ENCODE peak calls at places on chromosomes 1 and 21, in eight cellular contexts. H is fibroblast of lung, Y is pancreas, K is esophagus squamous epithelium, B is fibroblast of mammary gland, L is endodermal cell, G is ovary, A is brain microvascular endothelial cell. W is an unnamed sample.

GRCh38 chr1:11528636-11529121 is 49.7 kb downstream of the DISP3 start:
- DNase-seq in H (no peak), Y (no peak), K (no peak), B (no peak), L (peak), G (no peak), A (no peak), W (no peak)

GRCh38 chr21:43758811-43759210 is 17.3 kb downstream of the CSTB start:
- DNase-seq in H (no peak), Y (no peak), K (no peak), B (no peak), L (no peak), G (no peak), A (no peak), W (no peak)

GRCh38 chr1:216325946-216326345 is 97.3 kb downstream of the USH2A start:
- DNase-seq in H (no peak), Y (no peak), K (no peak), B (no peak), L (no peak), G (no peak), A (no peak), W (no peak)

GRCh38 chr1:89688607-89689006 is 55.7 kb downstream of the LRRC8C start:
- DNase-seq in H (no peak), Y (no peak), K (no peak), B (peak), L (no peak), G (no peak), A (no peak), W (no peak)

GRCh38 chr21:46459356-46460112 is 843 bp downstream of the DIP2A start:
- DNase-seq in H (peak), Y (peak), K (no peak), B (peak), L (peak), G (peak), A (peak), W (no peak)

GRCh38 chr21:37862536-37862935 is 53.7 kb downstream of the KCNJ6 start:
- DNase-seq in H (peak), Y (no peak), K (no peak), B (no peak), L (peak), G (no peak), A (peak), W (no peak)

GRCh38 chr1:19427087-19427781 is 58.1 kb downstream of the CAPZB start:
- DNase-seq in H (peak), Y (no peak), K (no peak), B (peak), L (no peak), G (peak), A (no peak), W (no peak)

GRCh38 chr1:108113496-108113895 is 86.6 kb downstream of the SLC25A24 start:
- DNase-seq in H (no peak), Y (no peak), K (no peak), B (no peak), L (no peak), G (no peak), A (no peak), W (no peak)

GRCh38 chr1:158793604-158794003 is 12.6 kb upstream of the OR6N2 start:
- DNase-seq in H (no peak), Y (no peak), K (no peak), B (no peak), L (peak), G (no peak), A (no peak), W (no peak)

GRCh38 chr21:15549671-15550070 is 180.1 kb upstream of the USP25 start:
- DNase-seq in H (no peak), Y (no peak), K (no peak), B (no peak), L (peak), G (no peak), A (peak), W (no peak)

GRCh38 chr1:75134939-75135828 is 996 bp downstream of the LHX8 start:
- DNase-seq in H (peak), Y (no peak), K (no peak), B (no peak), L (peak), G (no peak), A (no peak), W (no peak)

GRCh38 chr1:203519053-203519770 is 25.3 kb downstream of the OPTC start:
- DNase-seq in H (no peak), Y (no peak), K (no peak), B (no peak), L (peak), G (no peak), A (no peak), W (no peak)

GRCh38 chr1:203519896-203520295 is 25.9 kb downstream of the OPTC start:
- DNase-seq in H (no peak), Y (no peak), K (no peak), B (no peak), L (no peak), G (no peak), A (no peak), W (no peak)

GRCh38 chr1:203516906-203517305 is 23.0 kb downstream of the OPTC start:
- DNase-seq in H (no peak), Y (no peak), K (no peak), B (no peak), L (peak), G (no peak), A (no peak), W (no peak)

GRCh38 chr1:203517426-203517974 is 23.5 kb downstream of the OPTC start:
- DNase-seq in H (no peak), Y (no peak), K (no peak), B (no peak), L (peak), G (no peak), A (no peak), W (no peak)

DNA sequence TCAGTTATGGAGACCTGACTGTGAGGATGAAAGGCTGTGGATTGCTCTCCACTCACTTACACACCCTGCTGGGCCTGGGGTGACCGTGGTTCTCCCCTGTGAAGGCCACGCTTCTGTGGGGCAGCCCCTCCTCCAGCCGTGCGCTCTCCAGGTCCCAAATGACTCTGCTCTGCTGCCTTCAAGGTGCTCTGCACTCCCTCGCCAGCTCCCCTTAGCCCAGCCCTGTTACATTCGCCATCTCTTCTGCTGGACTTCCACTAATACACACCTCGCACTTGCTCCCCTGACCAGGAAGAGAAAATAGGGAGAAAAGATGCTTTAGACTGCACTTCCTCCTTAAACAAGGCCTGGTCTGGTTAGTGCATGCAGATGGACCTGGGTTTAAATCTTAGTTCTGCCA is 24.6 kb downstream of the OPTC start:
- DNase-seq in H (no peak), Y (no peak), K (no peak), B (no peak), L (peak), G (no peak), A (no peak), W (no peak)
- H3K4me3 ChIP-seq in H (no peak), Y (no peak), K (no peak), B (no peak), L (no peak), G (no peak), A (no peak), W (no peak)

GRCh38 chr1:114764689-114765088 is 6.9 kb upstream of the CSDE1 start:
- DNase-seq in H (no peak), Y (no peak), K (no peak), B (no peak), L (no peak), G (no peak), A (no peak), W (no peak)
- TF ChIP-seq CTCF in H (no peak), Y (no peak), K (no peak), B (peak), L (peak), G (no peak), A (peak), W (no peak)

GRCh38 chr1:71587961-71588360 is 507.1 kb upstream of the ZRANB2 start:
- DNase-seq in H (peak), Y (no peak), K (no peak), B (peak), L (no peak), G (no peak), A (no peak), W (peak)
- H3K4me3 ChIP-seq in H (no peak), Y (no peak), K (no peak), B (no peak), L (no peak), G (no peak), A (no peak), W (no peak)

GRCh38 chr1:237183963-237184540 is 142.1 kb downstream of the RYR2 start:
- DNase-seq in H (no peak), Y (no peak), K (no peak), B (no peak), L (peak), G (no peak), A (no peak), W (no peak)

GRCh38 chr1:237186733-237187132 is 144.7 kb downstream of the RYR2 start:
- DNase-seq in H (no peak), Y (no peak), K (no peak), B (no peak), L (peak), G (no peak), A (no peak), W (no peak)

GRCh38 chr1:237191403-237191802 is 149.4 kb downstream of the RYR2 start:
- DNase-seq in H (no peak), Y (no peak), K (no peak), B (no peak), L (no peak), G (no peak), A (no peak), W (no peak)

GRCh38 chr1:237187854-237188253 is 145.9 kb downstream of the RYR2 start:
- DNase-seq in H (no peak), Y (no peak), K (no peak), B (no peak), L (no peak), G (no peak), A (no peak), W (no peak)
- TF ChIP-seq CTCF in H (no peak), Y (no peak), K (no peak), B (no peak), L (no peak), G (no peak), A (no peak), W (no peak)

W was measured in HFF-Myc.